ENCODE peak calls at places on chromosome 20, in six cellular contexts. S is CD8-positive, alpha-beta T cell; W is tibial artery; M is T-cell; G is AG08396; T is nephron progenitor cell. N is an unnamed sample.

GRCh38 chr20:5145365-5146301 is 18.8 kb downstream of the CDS2 start:
- DNase-seq in T (no peak), M (no peak), G (no peak), S (no peak), W (no peak), N (no peak)

GRCh38 chr20:5654557-5654956 is 95.6 kb upstream of the SHLD1 start:
- DNase-seq in G (no peak), M (no peak), S (no peak), T (no peak), W (no peak), N (no peak)

GRCh38 chr20:38747495-38748096 is 664 bp upstream of the ACTR5 start:
- DNase-seq in G (no peak), W (no peak), S (no peak), T (peak; percentile 15), M (no peak), N (no peak)

GRCh38 chr20:10665791-10666190 is 8.0 kb downstream of the JAG1 start:
- DNase-seq in W (peak; percentile 80), G (no peak), S (no peak), T (no peak), M (no peak), N (no peak)

GRCh38 chr20:5886788-5887187 is 63.5 kb downstream of the TRMT6 start:
- DNase-seq in G (no peak), W (no peak), M (no peak), T (no peak), S (no peak), N (no peak)

GRCh38 chr20:5918856-5919633 is 31.3 kb downstream of the TRMT6 start:
- DNase-seq in M (no peak), G (peak; percentile 35), T (no peak), S (no peak), W (no peak), N (no peak)

GRCh38 chr20:44384423-44385027 is 29.0 kb downstream of the HNF4A start:
- DNase-seq in M (peak; percentile 68), W (peak; percentile 83), G (peak; percentile 66), T (peak; percentile 92), S (peak; percentile 62), N (peak; percentile 67)

GRCh38 chr20:1331801-1332453 is 3.0 kb upstream of the SDCBP2 start:
- DNase-seq in T (no peak), M (no peak), W (peak; percentile 21), S (no peak), G (no peak), N (no peak)

GRCh38 chr20:56003966-56004365 is 1.4 kb downstream of the CBLN4 start:
- DNase-seq in S (no peak), T (no peak), W (no peak), M (no peak), G (no peak), N (no peak)

GRCh38 chr20:3248167-3248992 is 9.4 kb upstream of the SLC4A11 start:
- DNase-seq in T (peak; percentile 48), S (no peak), W (no peak), M (no peak), G (no peak), N (no peak)

GRCh38 chr20:58719258-58719657 is 26.7 kb downstream of the NPEPL1 start:
- DNase-seq in M (no peak), S (no peak), W (no peak), T (no peak), G (peak; percentile 1), N (no peak)

GRCh38 chr20:44025756-44026155 is 111.1 kb downstream of the TOX2 start:
- DNase-seq in W (no peak), G (no peak), T (no peak), M (no peak), S (no peak), N (no peak)

GRCh38 chr20:17696287-17696686 is 3.5 kb upstream of the BANF2 start:
- DNase-seq in G (no peak), W (no peak), S (no peak), T (no peak), M (no peak), N (no peak)

GRCh38 chr20:43137160-43137559 is 52.5 kb downstream of the PTPRT start:
- DNase-seq in W (no peak), T (no peak), G (no peak), S (no peak), M (no peak), N (no peak)

GRCh38 chr20:52190437-52191131 is 995 bp downstream of the ZFP64 start:
- DNase-seq in M (no peak), G (peak; percentile 70), T (peak; percentile 34), W (no peak), S (no peak), N (peak; percentile 34)

GRCh38 chr20:371755-372542 is 8.6 kb upstream of the TRIB3 start:
- DNase-seq in S (no peak), T (no peak), G (peak; percentile 74), M (no peak), W (no peak), N (no peak)

GRCh38 chr20:63033635-63034510 is 27.1 kb upstream of the BHLHE23 start:
- DNase-seq in S (no peak), T (peak; percentile 43), M (no peak), W (peak; percentile 50), G (no peak), N (no peak)

GRCh38 chr20:51350941-51351631 is 191.4 kb downstream of the NFATC2 start:
- DNase-seq in W (peak; percentile 45), G (peak; percentile 36), T (no peak), S (no peak), M (no peak), N (no peak)

GRCh38 chr20:297098-297924 is at the start of gene ZCCHC3:
- DNase-seq in T (peak; percentile 86), W (peak; percentile 95), S (peak; percentile 58), G (peak; percentile 90), M (peak; percentile 79), N (peak; percentile 86)

GRCh38 chr20:46563170-46563847 is 12.9 kb upstream of the OCSTAMP start:
- DNase-seq in S (no peak), M (no peak), W (no peak), G (no peak), T (peak; percentile 37), N (no peak)

GRCh38 chr20:61251529-61252393 is at the start of gene CDH4:
- DNase-seq in W (no peak), G (peak; percentile 72), T (peak; percentile 65), M (no peak), S (no peak), N (no peak)

GRCh38 chr20:34553366-34553867 is 5.1 kb upstream of the MAP1LC3A start:
- DNase-seq in W (no peak), M (no peak), S (no peak), G (no peak), T (no peak), N (no peak)

GRCh38 chr20:62238569-62239277 is 402 bp downstream of the OSBPL2 start:
- DNase-seq in G (peak; percentile 47), M (no peak), W (no peak), S (no peak), T (no peak), N (no peak)